ENCODE peak calls at places on chromosomes 13 and 19, in ten cellular contexts. One of them, this sample, is unnamed.

GRCh38 chr13:101416181-101417042 is at the start of gene NALCN:
- DNase-seq in stimulated activated CD4-positive, alpha-beta T cell treated with anti-CD3 and anti-CD28 coated beads, Interleukin-2, amount 100 ng/mL, for 24 hours: peak
- DNase-seq in activated CD4-positive, alpha-beta T cell treated with anti-CD3 and anti-CD28 coated beads, Interleukin-2, amount 50 U/mL, for 48 hours: no peak
- DNase-seq in hepatocyte: peak
- DNase-seq in WTC11: peak
- DNase-seq in lower leg skin: no peak
- DNase-seq in osteocyte: peak
- DNase-seq in CD4-positive, alpha-beta T cell: no peak
- DNase-seq in non-pigmented ciliary epithelial cell: no peak
- DNase-seq in activated naive CD4-positive, alpha-beta T cell treated with anti-CD3 and anti-CD28 coated beads for 36 hours: no peak
- DNase-seq in this sample: no peak

GRCh38 chr13:97568850-97569249 is 134.9 kb downstream of the RAP2A start:
- DNase-seq in stimulated activated CD4-positive, alpha-beta T cell treated with anti-CD3 and anti-CD28 coated beads, Interleukin-2, amount 100 ng/mL, for 24 hours: no peak
- DNase-seq in activated CD4-positive, alpha-beta T cell treated with anti-CD3 and anti-CD28 coated beads, Interleukin-2, amount 50 U/mL, for 48 hours: no peak
- DNase-seq in hepatocyte: no peak
- DNase-seq in WTC11: no peak
- DNase-seq in lower leg skin: no peak
- DNase-seq in osteocyte: no peak
- DNase-seq in CD4-positive, alpha-beta T cell: no peak
- DNase-seq in non-pigmented ciliary epithelial cell: no peak
- DNase-seq in activated naive CD4-positive, alpha-beta T cell treated with anti-CD3 and anti-CD28 coated beads for 36 hours: no peak
- DNase-seq in this sample: no peak

GRCh38 chr13:26529441-26529840 is 28.0 kb upstream of the WASF3 start:
- DNase-seq in stimulated activated CD4-positive, alpha-beta T cell treated with anti-CD3 and anti-CD28 coated beads, Interleukin-2, amount 100 ng/mL, for 24 hours: peak
- DNase-seq in activated CD4-positive, alpha-beta T cell treated with anti-CD3 and anti-CD28 coated beads, Interleukin-2, amount 50 U/mL, for 48 hours: peak
- DNase-seq in hepatocyte: peak
- DNase-seq in WTC11: peak
- DNase-seq in lower leg skin: no peak
- DNase-seq in osteocyte: no peak
- DNase-seq in CD4-positive, alpha-beta T cell: no peak
- DNase-seq in non-pigmented ciliary epithelial cell: peak
- DNase-seq in activated naive CD4-positive, alpha-beta T cell treated with anti-CD3 and anti-CD28 coated beads for 36 hours: peak
- DNase-seq in this sample: peak

GRCh38 chr13:35675651-35676050 is 199.2 kb upstream of the MAB21L1 start:
- DNase-seq in stimulated activated CD4-positive, alpha-beta T cell treated with anti-CD3 and anti-CD28 coated beads, Interleukin-2, amount 100 ng/mL, for 24 hours: no peak
- DNase-seq in activated CD4-positive, alpha-beta T cell treated with anti-CD3 and anti-CD28 coated beads, Interleukin-2, amount 50 U/mL, for 48 hours: no peak
- DNase-seq in hepatocyte: no peak
- DNase-seq in WTC11: no peak
- DNase-seq in lower leg skin: no peak
- DNase-seq in osteocyte: no peak
- DNase-seq in CD4-positive, alpha-beta T cell: no peak
- DNase-seq in non-pigmented ciliary epithelial cell: no peak
- DNase-seq in activated naive CD4-positive, alpha-beta T cell treated with anti-CD3 and anti-CD28 coated beads for 36 hours: no peak
- DNase-seq in this sample: no peak

GRCh38 chr19:10372698-10373097 is 7.7 kb downstream of the TYK2 start:
- DNase-seq in stimulated activated CD4-positive, alpha-beta T cell treated with anti-CD3 and anti-CD28 coated beads, Interleukin-2, amount 100 ng/mL, for 24 hours: no peak
- DNase-seq in activated CD4-positive, alpha-beta T cell treated with anti-CD3 and anti-CD28 coated beads, Interleukin-2, amount 50 U/mL, for 48 hours: no peak
- DNase-seq in hepatocyte: no peak
- DNase-seq in WTC11: no peak
- DNase-seq in lower leg skin: no peak
- DNase-seq in osteocyte: no peak
- DNase-seq in CD4-positive, alpha-beta T cell: no peak
- DNase-seq in non-pigmented ciliary epithelial cell: no peak
- DNase-seq in activated naive CD4-positive, alpha-beta T cell treated with anti-CD3 and anti-CD28 coated beads for 36 hours: no peak
- DNase-seq in this sample: no peak

GRCh38 chr13:108342369-108343289 is 73.1 kb downstream of the TNFSF13B start:
- DNase-seq in stimulated activated CD4-positive, alpha-beta T cell treated with anti-CD3 and anti-CD28 coated beads, Interleukin-2, amount 100 ng/mL, for 24 hours: no peak
- DNase-seq in activated CD4-positive, alpha-beta T cell treated with anti-CD3 and anti-CD28 coated beads, Interleukin-2, amount 50 U/mL, for 48 hours: no peak
- DNase-seq in hepatocyte: peak
- DNase-seq in WTC11: no peak
- DNase-seq in lower leg skin: no peak
- DNase-seq in osteocyte: no peak
- DNase-seq in CD4-positive, alpha-beta T cell: no peak
- DNase-seq in non-pigmented ciliary epithelial cell: no peak
- DNase-seq in activated naive CD4-positive, alpha-beta T cell treated with anti-CD3 and anti-CD28 coated beads for 36 hours: peak
- DNase-seq in this sample: peak

GRCh38 chr19:50983625-50984292 is at the start of gene KLK7:
- DNase-seq in stimulated activated CD4-positive, alpha-beta T cell treated with anti-CD3 and anti-CD28 coated beads, Interleukin-2, amount 100 ng/mL, for 24 hours: no peak
- DNase-seq in activated CD4-positive, alpha-beta T cell treated with anti-CD3 and anti-CD28 coated beads, Interleukin-2, amount 50 U/mL, for 48 hours: no peak
- DNase-seq in hepatocyte: no peak
- DNase-seq in WTC11: no peak
- DNase-seq in lower leg skin: no peak
- DNase-seq in osteocyte: no peak
- DNase-seq in CD4-positive, alpha-beta T cell: no peak
- DNase-seq in non-pigmented ciliary epithelial cell: no peak
- DNase-seq in activated naive CD4-positive, alpha-beta T cell treated with anti-CD3 and anti-CD28 coated beads for 36 hours: no peak
- DNase-seq in this sample: no peak

GRCh38 chr19:46630806-46631205 is 5.2 kb downstream of the GNG8 start:
- DNase-seq in stimulated activated CD4-positive, alpha-beta T cell treated with anti-CD3 and anti-CD28 coated beads, Interleukin-2, amount 100 ng/mL, for 24 hours: no peak
- DNase-seq in activated CD4-positive, alpha-beta T cell treated with anti-CD3 and anti-CD28 coated beads, Interleukin-2, amount 50 U/mL, for 48 hours: no peak
- DNase-seq in hepatocyte: no peak
- DNase-seq in WTC11: no peak
- DNase-seq in lower leg skin: no peak
- DNase-seq in osteocyte: no peak
- DNase-seq in CD4-positive, alpha-beta T cell: no peak
- DNase-seq in non-pigmented ciliary epithelial cell: no peak
- DNase-seq in activated naive CD4-positive, alpha-beta T cell treated with anti-CD3 and anti-CD28 coated beads for 36 hours: no peak
- DNase-seq in this sample: no peak

GRCh38 chr13:95480131-95480545 is 72.4 kb upstream of the CLDN10 start:
- DNase-seq in stimulated activated CD4-positive, alpha-beta T cell treated with anti-CD3 and anti-CD28 coated beads, Interleukin-2, amount 100 ng/mL, for 24 hours: peak
- DNase-seq in activated CD4-positive, alpha-beta T cell treated with anti-CD3 and anti-CD28 coated beads, Interleukin-2, amount 50 U/mL, for 48 hours: peak
- DNase-seq in hepatocyte: no peak
- DNase-seq in WTC11: no peak
- DNase-seq in lower leg skin: peak
- DNase-seq in osteocyte: no peak
- DNase-seq in CD4-positive, alpha-beta T cell: no peak
- DNase-seq in non-pigmented ciliary epithelial cell: no peak
- DNase-seq in activated naive CD4-positive, alpha-beta T cell treated with anti-CD3 and anti-CD28 coated beads for 36 hours: peak
- DNase-seq in this sample: no peak

GRCh38 chr13:101654916-101655315 is 202.4 kb downstream of the ITGBL1 start:
- DNase-seq in stimulated activated CD4-positive, alpha-beta T cell treated with anti-CD3 and anti-CD28 coated beads, Interleukin-2, amount 100 ng/mL, for 24 hours: no peak
- DNase-seq in activated CD4-positive, alpha-beta T cell treated with anti-CD3 and anti-CD28 coated beads, Interleukin-2, amount 50 U/mL, for 48 hours: no peak
- DNase-seq in hepatocyte: no peak
- DNase-seq in WTC11: no peak
- DNase-seq in lower leg skin: no peak
- DNase-seq in osteocyte: no peak
- DNase-seq in CD4-positive, alpha-beta T cell: no peak
- DNase-seq in non-pigmented ciliary epithelial cell: no peak
- DNase-seq in activated naive CD4-positive, alpha-beta T cell treated with anti-CD3 and anti-CD28 coated beads for 36 hours: no peak
- DNase-seq in this sample: no peak

GRCh38 chr19:38270587-38271167 is 6.3 kb downstream of the SPINT2 start:
- DNase-seq in stimulated activated CD4-positive, alpha-beta T cell treated with anti-CD3 and anti-CD28 coated beads, Interleukin-2, amount 100 ng/mL, for 24 hours: no peak
- DNase-seq in activated CD4-positive, alpha-beta T cell treated with anti-CD3 and anti-CD28 coated beads, Interleukin-2, amount 50 U/mL, for 48 hours: no peak
- DNase-seq in hepatocyte: no peak
- DNase-seq in WTC11: no peak
- DNase-seq in lower leg skin: no peak
- DNase-seq in osteocyte: no peak
- DNase-seq in CD4-positive, alpha-beta T cell: no peak
- DNase-seq in non-pigmented ciliary epithelial cell: no peak
- DNase-seq in activated naive CD4-positive, alpha-beta T cell treated with anti-CD3 and anti-CD28 coated beads for 36 hours: no peak
- DNase-seq in this sample: peak

GRCh38 chr19:42154471-42155323 is 22.5 kb upstream of the POU2F2 start:
- DNase-seq in stimulated activated CD4-positive, alpha-beta T cell treated with anti-CD3 and anti-CD28 coated beads, Interleukin-2, amount 100 ng/mL, for 24 hours: no peak
- DNase-seq in activated CD4-positive, alpha-beta T cell treated with anti-CD3 and anti-CD28 coated beads, Interleukin-2, amount 50 U/mL, for 48 hours: no peak
- DNase-seq in hepatocyte: no peak
- DNase-seq in WTC11: no peak
- DNase-seq in lower leg skin: no peak
- DNase-seq in osteocyte: no peak
- DNase-seq in CD4-positive, alpha-beta T cell: no peak
- DNase-seq in non-pigmented ciliary epithelial cell: no peak
- DNase-seq in activated naive CD4-positive, alpha-beta T cell treated with anti-CD3 and anti-CD28 coated beads for 36 hours: no peak
- DNase-seq in this sample: no peak

GRCh38 chr13:42418184-42418583 is 146.2 kb downstream of the AKAP11 start:
- DNase-seq in stimulated activated CD4-positive, alpha-beta T cell treated with anti-CD3 and anti-CD28 coated beads, Interleukin-2, amount 100 ng/mL, for 24 hours: no peak
- DNase-seq in activated CD4-positive, alpha-beta T cell treated with anti-CD3 and anti-CD28 coated beads, Interleukin-2, amount 50 U/mL, for 48 hours: no peak
- DNase-seq in hepatocyte: no peak
- DNase-seq in WTC11: no peak
- DNase-seq in lower leg skin: no peak
- DNase-seq in osteocyte: no peak
- DNase-seq in CD4-positive, alpha-beta T cell: no peak
- DNase-seq in non-pigmented ciliary epithelial cell: no peak
- DNase-seq in activated naive CD4-positive, alpha-beta T cell treated with anti-CD3 and anti-CD28 coated beads for 36 hours: no peak
- DNase-seq in this sample: no peak

GRCh38 chr13:39148513-39148961 is 110.3 kb downstream of the NHLRC3 start:
- DNase-seq in stimulated activated CD4-positive, alpha-beta T cell treated with anti-CD3 and anti-CD28 coated beads, Interleukin-2, amount 100 ng/mL, for 24 hours: no peak
- DNase-seq in activated CD4-positive, alpha-beta T cell treated with anti-CD3 and anti-CD28 coated beads, Interleukin-2, amount 50 U/mL, for 48 hours: no peak
- DNase-seq in hepatocyte: peak
- DNase-seq in WTC11: no peak
- DNase-seq in lower leg skin: peak
- DNase-seq in osteocyte: no peak
- DNase-seq in CD4-positive, alpha-beta T cell: no peak
- DNase-seq in non-pigmented ciliary epithelial cell: peak
- DNase-seq in activated naive CD4-positive, alpha-beta T cell treated with anti-CD3 and anti-CD28 coated beads for 36 hours: peak
- DNase-seq in this sample: no peak

GRCh38 chr19:1608414-1609391 is 3.4 kb upstream of the UQCR11 start:
- DNase-seq in stimulated activated CD4-positive, alpha-beta T cell treated with anti-CD3 and anti-CD28 coated beads, Interleukin-2, amount 100 ng/mL, for 24 hours: peak
- DNase-seq in activated CD4-positive, alpha-beta T cell treated with anti-CD3 and anti-CD28 coated beads, Interleukin-2, amount 50 U/mL, for 48 hours: no peak
- DNase-seq in hepatocyte: no peak
- DNase-seq in WTC11: no peak
- DNase-seq in lower leg skin: no peak
- DNase-seq in osteocyte: no peak
- DNase-seq in CD4-positive, alpha-beta T cell: no peak
- DNase-seq in non-pigmented ciliary epithelial cell: no peak
- DNase-seq in activated naive CD4-positive, alpha-beta T cell treated with anti-CD3 and anti-CD28 coated beads for 36 hours: peak
- DNase-seq in this sample: no peak

GRCh38 chr13:42040730-42041016 is 7.8 kb upstream of the DGKH start:
- DNase-seq in stimulated activated CD4-positive, alpha-beta T cell treated with anti-CD3 and anti-CD28 coated beads, Interleukin-2, amount 100 ng/mL, for 24 hours: no peak
- DNase-seq in activated CD4-positive, alpha-beta T cell treated with anti-CD3 and anti-CD28 coated beads, Interleukin-2, amount 50 U/mL, for 48 hours: no peak
- DNase-seq in hepatocyte: no peak
- DNase-seq in WTC11: no peak
- DNase-seq in lower leg skin: no peak
- DNase-seq in osteocyte: no peak
- DNase-seq in CD4-positive, alpha-beta T cell: no peak
- DNase-seq in non-pigmented ciliary epithelial cell: no peak
- DNase-seq in activated naive CD4-positive, alpha-beta T cell treated with anti-CD3 and anti-CD28 coated beads for 36 hours: no peak
- DNase-seq in this sample: no peak

GRCh38 chr13:98981596-98982195 is 3.8 kb upstream of the DOCK9 start:
- DNase-seq in stimulated activated CD4-positive, alpha-beta T cell treated with anti-CD3 and anti-CD28 coated beads, Interleukin-2, amount 100 ng/mL, for 24 hours: no peak
- DNase-seq in activated CD4-positive, alpha-beta T cell treated with anti-CD3 and anti-CD28 coated beads, Interleukin-2, amount 50 U/mL, for 48 hours: no peak
- DNase-seq in hepatocyte: no peak
- DNase-seq in WTC11: no peak
- DNase-seq in lower leg skin: no peak
- DNase-seq in osteocyte: no peak
- DNase-seq in CD4-positive, alpha-beta T cell: no peak
- DNase-seq in non-pigmented ciliary epithelial cell: no peak
- DNase-seq in activated naive CD4-positive, alpha-beta T cell treated with anti-CD3 and anti-CD28 coated beads for 36 hours: peak
- DNase-seq in this sample: no peak

GRCh38 chr13:49641810-49642291 is 13.5 kb downstream of the ARL11 start:
- DNase-seq in stimulated activated CD4-positive, alpha-beta T cell treated with anti-CD3 and anti-CD28 coated beads, Interleukin-2, amount 100 ng/mL, for 24 hours: no peak
- DNase-seq in activated CD4-positive, alpha-beta T cell treated with anti-CD3 and anti-CD28 coated beads, Interleukin-2, amount 50 U/mL, for 48 hours: no peak
- DNase-seq in hepatocyte: peak
- DNase-seq in WTC11: no peak
- DNase-seq in lower leg skin: peak
- DNase-seq in osteocyte: no peak
- DNase-seq in CD4-positive, alpha-beta T cell: no peak
- DNase-seq in non-pigmented ciliary epithelial cell: peak
- DNase-seq in activated naive CD4-positive, alpha-beta T cell treated with anti-CD3 and anti-CD28 coated beads for 36 hours: no peak
- DNase-seq in this sample: peak

GRCh38 chr19:2097330-2098327 is 914 bp downstream of the IZUMO4 start:
- DNase-seq in stimulated activated CD4-positive, alpha-beta T cell treated with anti-CD3 and anti-CD28 coated beads, Interleukin-2, amount 100 ng/mL, for 24 hours: peak
- DNase-seq in activated CD4-positive, alpha-beta T cell treated with anti-CD3 and anti-CD28 coated beads, Interleukin-2, amount 50 U/mL, for 48 hours: peak
- DNase-seq in hepatocyte: no peak
- DNase-seq in WTC11: no peak
- DNase-seq in lower leg skin: no peak
- DNase-seq in osteocyte: no peak
- DNase-seq in CD4-positive, alpha-beta T cell: no peak
- DNase-seq in non-pigmented ciliary epithelial cell: no peak
- DNase-seq in activated naive CD4-positive, alpha-beta T cell treated with anti-CD3 and anti-CD28 coated beads for 36 hours: peak
- DNase-seq in this sample: no peak

GRCh38 chr19:29415507-29415906 is 110.3 kb upstream of the VSTM2B start:
- DNase-seq in stimulated activated CD4-positive, alpha-beta T cell treated with anti-CD3 and anti-CD28 coated beads, Interleukin-2, amount 100 ng/mL, for 24 hours: no peak
- DNase-seq in activated CD4-positive, alpha-beta T cell treated with anti-CD3 and anti-CD28 coated beads, Interleukin-2, amount 50 U/mL, for 48 hours: no peak
- DNase-seq in hepatocyte: no peak
- DNase-seq in WTC11: peak
- DNase-seq in lower leg skin: no peak
- DNase-seq in osteocyte: no peak
- DNase-seq in CD4-positive, alpha-beta T cell: no peak
- DNase-seq in non-pigmented ciliary epithelial cell: no peak
- DNase-seq in activated naive CD4-positive, alpha-beta T cell treated with anti-CD3 and anti-CD28 coated beads for 36 hours: no peak
- DNase-seq in this sample: no peak

GRCh38 chr13:37640499-37640898 is 41.9 kb upstream of the POSTN start:
- DNase-seq in stimulated activated CD4-positive, alpha-beta T cell treated with anti-CD3 and anti-CD28 coated beads, Interleukin-2, amount 100 ng/mL, for 24 hours: no peak
- DNase-seq in activated CD4-positive, alpha-beta T cell treated with anti-CD3 and anti-CD28 coated beads, Interleukin-2, amount 50 U/mL, for 48 hours: no peak
- DNase-seq in hepatocyte: peak
- DNase-seq in WTC11: peak
- DNase-seq in lower leg skin: no peak
- DNase-seq in osteocyte: no peak
- DNase-seq in CD4-positive, alpha-beta T cell: no peak
- DNase-seq in non-pigmented ciliary epithelial cell: no peak
- DNase-seq in activated naive CD4-positive, alpha-beta T cell treated with anti-CD3 and anti-CD28 coated beads for 36 hours: no peak
- DNase-seq in this sample: peak